ENCODE peak calls at places on chromosome 11, in four cellular contexts. R, Q, I and T are unnamed samples.

GRCh38 chr11:5229388-5229787 is 2.5 kb upstream of the HBB start:
- DNase-seq in Q (no peak), I (no peak), R (no peak), T (no peak)

GRCh38 chr11:71200172-71200716 is 52.1 kb downstream of the SHANK2 start:
- DNase-seq in I (no peak), R (no peak), Q (no peak), T (no peak)

GRCh38 chr11:131483453-131483852 is 113.0 kb downstream of the NTM start:
- DNase-seq in Q (no peak), I (no peak), R (no peak), T (no peak)

GRCh38 chr11:120182357-120182756 is 28.5 kb upstream of the OAF start:
- DNase-seq in I (no peak), Q (no peak), R (no peak), T (no peak)

GRCh38 chr11:66056541-66056940 is 4.4 kb downstream of the SF3B2 start:
- DNase-seq in R (no peak), Q (no peak), I (no peak), T (no peak)

GRCh38 chr11:117862019-117862725 is 14.3 kb downstream of the FXYD6 start:
- DNase-seq in Q (no peak), R (no peak), I (no peak), T (no peak)

GRCh38 chr11:20671856-20672546 is 2.6 kb downstream of the NELL1 start:
- DNase-seq in Q (peak; percentile 20), R (no peak), I (peak; percentile 7), T (no peak)

GRCh38 chr11:69645801-69646492 is 5.0 kb downstream of the CCND1 start:
- DNase-seq in I (no peak), R (no peak), Q (no peak), T (no peak)

GRCh38 chr11:12086271-12087074 is 23.9 kb upstream of the MICAL2 start:
- DNase-seq in I (peak; percentile 37), R (no peak), Q (peak; percentile 92), T (no peak)

GRCh38 chr11:104705475-104706195 is 192.6 kb downstream of the CASP12 start:
- DNase-seq in Q (no peak), I (no peak), R (no peak), T (peak; percentile 59)

GRCh38 chr11:1548221-1549070 is 23.6 kb downstream of the DUSP8 start:
- DNase-seq in I (no peak), R (no peak), Q (peak; percentile 71), T (no peak)

GRCh38 chr11:116855413-116855812 is 18.0 kb upstream of the APOA1 start:
- DNase-seq in I (no peak), Q (no peak), R (no peak), T (no peak)

GRCh38 chr11:130389315-130389935 is 39.0 kb downstream of the ADAMTS8 start:
- DNase-seq in I (no peak), R (no peak), Q (no peak), T (no peak)

GRCh38 chr11:13384837-13385417 is 78.1 kb downstream of the BTBD10 start:
- DNase-seq in R (peak; percentile 30), I (peak; percentile 25), Q (peak; percentile 46), T (peak; percentile 3)

GRCh38 chr11:47087801-47088200 is 88.9 kb downstream of the ARFGAP2 start:
- DNase-seq in R (no peak), Q (no peak), I (no peak), T (no peak)

GRCh38 chr11:12653729-12654128 is 20.5 kb upstream of the TEAD1 start:
- DNase-seq in Q (no peak), R (no peak), I (peak; percentile 61), T (no peak)

GRCh38 chr11:11732116-11732515 is 109.7 kb upstream of the USP47 start:
- DNase-seq in R (no peak), Q (no peak), I (no peak), T (no peak)

GRCh38 chr11:104094576-104094975 is 58.1 kb downstream of the DDI1 start:
- DNase-seq in Q (no peak), I (no peak), R (no peak), T (no peak)

GRCh38 chr11:115207166-115207591 is 297.0 kb downstream of the CADM1 start:
- DNase-seq in Q (no peak), R (no peak), I (peak; percentile 89), T (no peak)

DNA sequence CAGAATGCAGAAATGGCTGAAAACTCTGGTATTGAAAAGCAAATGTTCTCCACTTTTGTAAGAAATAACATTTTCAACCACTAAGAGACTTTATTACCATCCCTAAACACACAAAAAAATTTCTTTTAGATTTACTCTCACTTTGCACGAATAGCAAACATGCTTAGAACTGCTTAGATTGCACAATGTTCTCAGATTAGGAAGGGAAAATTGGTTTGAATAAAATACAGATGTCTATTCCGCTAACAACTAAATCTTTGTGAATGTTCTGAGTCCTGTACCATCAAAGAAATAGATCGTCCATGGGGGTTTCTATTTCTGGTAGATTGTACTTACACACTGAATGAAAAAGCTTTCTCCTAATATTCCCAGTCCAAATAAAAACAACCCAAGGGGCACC is 40.1 kb downstream of the BDNF start:
- DNase-seq in I (no peak), Q (no peak), R (no peak), T (no peak)
- TF ChIP-seq CHD4 in I (no peak), Q (no peak), R (no peak), T (no peak)

GRCh38 chr11:45890886-45891550 is 5.6 kb downstream of the MAPK8IP1 start:
- DNase-seq in I (no peak), R (no peak), Q (no peak), T (no peak)
- TF ChIP-seq CHD4 in I (no peak), R (no peak), Q (no peak), T (no peak)

DNA sequence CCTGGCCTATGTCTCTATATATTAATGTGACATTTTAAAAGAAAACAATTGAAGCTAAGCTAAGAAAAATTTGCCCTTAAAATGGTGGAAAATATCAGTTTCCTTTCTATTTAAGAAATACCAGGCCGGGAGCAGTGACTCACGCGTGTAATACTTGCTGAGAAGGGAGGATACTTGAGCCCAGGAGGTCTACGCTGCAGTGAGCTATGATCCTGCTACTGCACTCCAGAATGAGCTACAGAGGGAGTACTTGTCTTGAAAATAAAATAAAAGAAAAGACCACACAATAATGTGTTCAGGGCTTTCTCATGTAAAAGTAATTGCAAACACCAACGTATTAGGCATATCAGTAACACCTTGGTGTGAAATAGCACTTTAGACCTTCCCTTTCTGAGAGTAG is 1.4 kb upstream of the PRSS23 start:
- DNase-seq in Q (peak; percentile 71), I (no peak), R (no peak), T (no peak)
- TF ChIP-seq CHD4 in Q (no peak), I (no peak), R (no peak), T (no peak)

GRCh38 chr11:26843539-26843938 is 121.7 kb upstream of the SLC5A12 start:
- DNase-seq in R (no peak), Q (no peak), I (no peak), T (no peak)

GRCh38 chr11:26841818-26842457 is 120.1 kb upstream of the SLC5A12 start:
- DNase-seq in I (no peak), R (no peak), Q (no peak), T (no peak)

GRCh38 chr11:26842883-26843282 is 121.0 kb upstream of the SLC5A12 start:
- DNase-seq in Q (no peak), R (no peak), I (no peak), T (no peak)

GRCh38 chr11:26839911-26840705 is 118.2 kb upstream of the SLC5A12 start:
- DNase-seq in R (no peak), I (no peak), Q (no peak), T (no peak)

GRCh38 chr11:26842458-26842841 is 120.6 kb upstream of the SLC5A12 start:
- DNase-seq in I (no peak), R (no peak), Q (no peak), T (no peak)
- TF ChIP-seq CHD4 in I (no peak), R (no peak), Q (no peak), T (no peak)

GRCh38 chr11:80831374-80831773 is 1390.5 kb upstream of the TENM4 start:
- DNase-seq in Q (no peak), R (no peak), I (no peak), T (no peak)
- TF ChIP-seq CHD4 in Q (no peak), R (no peak), I (no peak), T (no peak)

GRCh38 chr11:134499990-134500389 is 87.9 kb upstream of the B3GAT1 start:
- DNase-seq in R (no peak), Q (no peak), I (no peak), T (no peak)

GRCh38 chr11:134502153-134502550 is 90.1 kb upstream of the B3GAT1 start:
- DNase-seq in Q (no peak), I (no peak), R (no peak), T (no peak)

GRCh38 chr11:134498326-134499139 is 86.5 kb upstream of the B3GAT1 start:
- DNase-seq in I (no peak), Q (no peak), R (no peak), T (no peak)

GRCh38 chr11:134501406-134502152 is 89.5 kb upstream of the B3GAT1 start:
- DNase-seq in Q (no peak), I (no peak), R (no peak), T (no peak)

DNA sequence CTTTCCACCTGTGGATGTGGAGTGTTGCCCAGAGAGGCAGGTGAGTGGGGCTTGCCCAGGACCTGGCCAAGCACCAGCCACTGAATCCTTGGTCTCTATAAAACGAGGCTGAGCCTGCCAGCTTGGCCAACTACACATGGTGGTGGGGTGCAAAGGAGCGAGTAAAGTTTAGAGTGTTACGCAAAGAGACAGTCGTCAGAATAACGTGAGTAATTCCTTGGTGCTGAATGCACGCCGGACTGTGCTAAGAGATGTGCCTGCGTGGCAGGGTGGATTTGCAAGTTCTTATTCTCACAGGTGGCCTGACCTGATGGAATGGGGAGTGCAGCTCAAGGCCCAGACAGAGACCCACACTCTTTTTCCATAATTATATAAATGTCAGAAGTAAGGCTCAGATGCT is 88.6 kb upstream of the B3GAT1 start:
- DNase-seq in Q (no peak), R (no peak), I (no peak), T (no peak)
- TF ChIP-seq CHD4 in Q (no peak), R (no peak), I (no peak), T (no peak)

DNA sequence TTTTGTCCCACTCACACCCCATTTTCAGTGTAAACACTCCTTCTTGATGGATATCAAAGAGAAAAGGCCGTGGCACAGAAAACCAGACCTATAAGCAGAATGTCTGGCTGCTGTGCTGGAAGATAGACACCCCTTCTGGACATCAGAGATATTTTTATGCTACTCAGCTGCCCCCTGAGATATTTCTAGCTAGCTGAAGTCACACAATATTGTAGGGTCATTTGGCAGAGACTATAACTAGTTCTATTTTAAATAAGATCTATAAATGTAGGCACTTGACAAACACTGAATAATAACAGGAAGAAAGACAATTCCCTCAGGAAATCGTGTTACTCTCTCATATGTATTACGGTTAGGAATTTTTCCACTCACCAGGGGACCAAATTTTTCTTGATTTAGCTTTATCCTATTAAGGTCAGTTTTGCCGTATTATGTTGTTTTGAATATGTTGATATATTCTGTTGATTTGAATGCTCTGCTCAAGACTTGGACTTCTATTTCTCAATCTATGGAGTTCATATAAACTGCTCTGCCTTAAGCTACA is 845.4 kb downstream of the OPCML start:
- DNase-seq in R (no peak), I (no peak), Q (no peak), T (no peak)
- TF ChIP-seq CHD4 in R (no peak), I (no peak), Q (no peak), T (no peak)